ENCODE peak calls at places on chromosomes 2 and 18, in six cellular contexts. G, A, V, P, Y and E are unnamed samples. For H3K36me3, the result is how much of the 10 kb centered on the place peaks cover.

GRCh38 chr18:3248670-3249359 is 1.2 kb downstream of the MYL12A start:
- DNase-seq in G (peak), A (peak), V (no peak), P (peak), Y (peak), E (peak)

GRCh38 chr2:156826342-156826933 is 390.3 kb downstream of the GPD2 start:
- DNase-seq in G (peak), A (no peak), V (no peak), P (peak), Y (peak), E (peak)

GRCh38 chr2:105877945-105878344 is 133.2 kb downstream of the NCK2 start:
- DNase-seq in G (no peak), A (no peak), V (no peak), P (no peak), Y (no peak), E (no peak)

GRCh38 chr18:76823166-76823539 is 796 bp downstream of the ZNF236 start:
- DNase-seq in G (no peak), A (no peak), V (no peak), P (no peak), Y (no peak), E (no peak)

GRCh38 chr2:133666621-133667020 is 98.4 kb upstream of the NCKAP5 start:
- DNase-seq in G (peak), A (no peak), V (no peak), P (no peak), Y (no peak), E (no peak)

GRCh38 chr2:149225446-149225845 is 104.9 kb upstream of the LYPD6 start:
- DNase-seq in G (no peak), A (no peak), V (no peak), P (no peak), Y (no peak), E (no peak)

GRCh38 chr2:188291617-188292445 is at the start of gene GULP1:
- DNase-seq in G (peak), A (no peak), V (peak), P (peak), Y (peak), E (peak)

GRCh38 chr2:221254281-221254680 is 317.8 kb downstream of the EPHA4 start:
- DNase-seq in G (no peak), A (no peak), V (peak), P (peak), Y (no peak), E (no peak)

GRCh38 chr2:161586517-161587167 is 37.6 kb upstream of the SLC4A10 start:
- DNase-seq in G (peak), A (peak), V (peak), P (peak), Y (no peak), E (peak)

GRCh38 chr2:15159751-15160177 is 401.4 kb downstream of the NBAS start:
- DNase-seq in G (peak), A (peak), V (peak), P (peak), Y (peak), E (peak)

GRCh38 chr2:230658877-230659652 is 53.6 kb upstream of the CAB39 start:
- DNase-seq in G (no peak), A (no peak), V (no peak), P (no peak), Y (no peak), E (no peak)

DNA sequence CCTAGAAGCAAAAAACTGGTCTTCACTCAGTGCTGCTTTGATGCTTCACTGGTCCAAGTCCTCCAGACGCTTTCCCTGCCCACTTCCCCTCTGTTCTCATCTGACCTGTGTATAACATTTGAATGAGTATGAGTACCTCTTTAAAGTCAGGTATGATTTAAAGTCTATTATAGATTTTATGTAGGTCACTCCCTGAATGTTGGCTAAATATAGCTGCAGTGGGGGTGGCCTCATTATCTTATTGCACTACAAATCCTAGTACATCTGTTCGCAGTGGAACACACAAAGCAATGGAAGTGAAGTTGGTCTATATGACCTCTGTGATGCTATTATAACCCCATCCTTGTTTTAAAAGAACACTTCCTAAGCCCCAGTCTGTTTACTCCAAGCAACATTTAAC is 33.2 kb downstream of the ARHGEF33 start:
- DNase-seq in G (no peak), A (no peak), V (no peak), P (no peak), Y (no peak), E (no peak)
- H3K4me3 ChIP-seq in G (no peak), A (no peak), V (no peak), P (no peak), Y (no peak), E (no peak)

GRCh38 chr18:46009158-46009866 is 42.2 kb upstream of the EPG5 start:
- DNase-seq in G (no peak), A (peak), V (no peak), P (no peak), Y (no peak), E (no peak)
- H3K36me3 ChIP-seq in G (under half), A (under half), V (under half), P (under half), Y (under half), E (under half)

DNA sequence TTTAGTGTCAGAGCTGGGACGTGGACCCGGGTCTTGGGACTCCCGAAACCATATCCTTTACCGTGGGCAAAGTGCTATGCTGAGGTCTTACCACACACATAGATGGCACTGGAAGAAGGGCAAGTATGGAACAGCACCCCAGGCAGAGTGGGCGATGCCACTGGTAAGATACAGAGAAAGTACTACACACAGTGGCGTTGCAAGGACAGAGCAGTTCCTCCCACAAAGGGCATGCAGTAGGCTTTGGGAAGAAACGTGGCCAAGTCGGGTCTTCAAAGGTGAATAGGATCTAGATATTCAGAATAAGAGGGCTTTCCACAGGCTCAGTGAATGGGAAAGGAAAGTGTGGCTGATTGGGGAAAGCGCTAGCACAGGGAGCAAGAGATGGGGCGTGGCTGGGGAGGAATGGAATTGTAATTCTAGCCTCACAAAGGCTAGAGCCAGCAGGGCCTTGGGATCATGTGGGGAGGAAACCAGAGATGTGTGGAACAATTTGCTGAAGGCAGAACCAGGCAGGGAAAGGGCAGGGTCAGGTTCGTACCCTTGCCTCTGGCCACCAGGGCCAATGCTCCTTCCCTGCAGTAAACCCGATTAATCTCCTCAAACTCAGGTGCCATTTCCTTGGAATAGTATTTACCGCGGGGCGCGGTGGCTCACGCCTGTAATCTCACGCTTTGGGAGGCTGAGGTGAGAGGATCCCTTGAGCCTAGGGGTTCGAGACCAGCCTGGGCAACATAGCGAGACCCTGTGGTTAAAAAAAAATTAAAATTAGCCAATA is 36.0 kb downstream of the PCBP1 start:
- DNase-seq in G (peak), A (no peak), V (peak), P (peak), Y (no peak), E (peak)
- H2AFZ ChIP-seq in G (peak), A (no peak), V (no peak), P (peak), Y (peak), E (peak)

DNA sequence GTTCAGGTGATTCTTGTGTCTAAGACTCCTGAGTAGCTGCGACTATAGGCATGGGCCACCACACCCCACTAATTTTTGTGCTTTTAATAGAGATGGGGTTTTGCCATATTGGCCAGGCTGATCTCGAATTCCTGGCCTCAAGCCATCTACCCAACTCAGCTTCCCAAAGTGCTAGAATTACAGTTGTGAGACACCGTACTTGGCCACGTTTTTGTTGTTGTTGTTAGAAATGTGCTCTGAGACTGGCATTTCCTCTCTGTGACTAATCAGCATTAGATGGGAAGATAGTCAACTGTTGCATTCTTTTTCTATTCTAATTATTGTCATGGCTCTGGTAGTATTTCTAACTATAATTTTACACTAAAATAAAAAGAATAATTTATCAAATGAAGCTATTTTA is 191.7 kb downstream of the CAMKMT start:
- DNase-seq in G (peak), A (no peak), V (no peak), P (peak), Y (peak), E (peak)
- H3K4me3 ChIP-seq in G (no peak), A (no peak), V (no peak), P (no peak), Y (no peak), E (no peak)

GRCh38 chr18:26014462-26014861 is 76.0 kb downstream of the SS18 start:
- DNase-seq in G (no peak), A (no peak), V (no peak), P (no peak), Y (no peak), E (no peak)
- H3K36me3 ChIP-seq in G (under half), A (half or more), V (under half), P (under half), Y (under half), E (under half)

GRCh38 chr2:102581911-102582310 is 37.4 kb upstream of the SLC9A2 start:
- DNase-seq in G (no peak), A (peak), V (no peak), P (no peak), Y (no peak), E (no peak)
- H2AFZ ChIP-seq in G (no peak), A (no peak), V (no peak), P (no peak), Y (peak), E (no peak)

DNA sequence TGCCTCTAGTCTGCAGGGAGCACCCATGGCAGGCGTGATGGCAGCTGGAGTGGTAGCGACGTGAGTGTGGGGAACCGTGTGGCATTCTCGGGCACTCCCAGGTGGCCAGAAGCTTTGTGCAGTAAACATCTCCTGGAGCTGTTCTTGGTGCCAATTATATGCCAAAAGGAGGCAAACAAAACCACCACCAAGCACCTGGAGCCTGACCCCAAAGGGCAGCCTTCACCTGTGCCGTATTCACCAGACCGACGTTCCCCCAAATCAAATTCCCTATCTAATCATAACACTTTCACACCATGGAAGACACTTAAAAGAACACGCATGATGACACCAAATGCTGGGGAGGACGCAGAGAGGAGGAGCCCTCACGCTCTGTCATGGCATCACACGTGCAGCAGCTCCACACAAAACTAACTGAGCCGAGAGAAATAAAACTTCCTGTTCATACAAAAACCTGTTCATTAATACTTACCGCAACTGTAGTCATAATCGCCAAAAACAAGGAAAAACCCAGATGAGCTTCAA is 123.6 kb downstream of the EIPR1 start:
- DNase-seq in G (no peak), A (no peak), V (no peak), P (no peak), Y (no peak), E (no peak)
- H3K4me3 ChIP-seq in G (no peak), A (no peak), V (no peak), P (no peak), Y (no peak), E (no peak)

GRCh38 chr2:11629215-11629614 is 40.8 kb downstream of the NTSR2 start:
- DNase-seq in G (no peak), A (no peak), V (no peak), P (no peak), Y (no peak), E (no peak)
- H3K36me3 ChIP-seq in G (under half), A (under half), V (under half), P (under half), Y (under half), E (under half)